ENCODE peak calls at places on chromosomes 13 and 19, in ten cellular contexts. H is pancreas; G is GM20000; Y is naive thymus-derived CD8-positive, alpha-beta T cell; Q is sigmoid colon; R is heart right ventricle; I is NCI-H2107; J is lower leg skin; L is M059J; X is aorta. V is an unnamed sample.

GRCh38 chr19:56253737-56254136 is 18.8 kb upstream of the EDDM13 start:
- DNase-seq in H (no peak), G (peak), Y (no peak), Q (no peak), R (no peak), I (peak), J (no peak), L (peak), X (no peak), V (no peak)

GRCh38 chr19:44677019-44677809 is 5.9 kb downstream of the CEACAM19 start:
- DNase-seq in H (no peak), G (no peak), Y (no peak), Q (no peak), R (no peak), I (no peak), J (no peak), L (peak), X (no peak), V (no peak)

GRCh38 chr13:20652946-20653345 is 50.6 kb upstream of the IL17D start:
- DNase-seq in H (no peak), G (no peak), Y (no peak), Q (no peak), R (no peak), I (no peak), J (no peak), L (no peak), X (no peak), V (no peak)

GRCh38 chr19:46616631-46617322 is 8.1 kb downstream of the PTGIR start:
- DNase-seq in H (peak), G (no peak), Y (no peak), Q (no peak), R (peak), I (no peak), J (no peak), L (peak), X (peak), V (no peak)

GRCh38 chr13:20997301-20998061 is 63.9 kb downstream of the LATS2 start:
- DNase-seq in H (no peak), G (no peak), Y (no peak), Q (no peak), R (no peak), I (no peak), J (no peak), L (peak), X (peak), V (no peak)

GRCh38 chr13:40190656-40191100 is 475.8 kb downstream of the FOXO1 start:
- DNase-seq in H (no peak), G (no peak), Y (peak), Q (peak), R (no peak), I (no peak), J (peak), L (peak), X (peak), V (no peak)

GRCh38 chr13:59680429-59681024 is 483.2 kb downstream of the DIAPH3 start:
- DNase-seq in H (no peak), G (peak), Y (no peak), Q (no peak), R (no peak), I (no peak), J (no peak), L (peak), X (no peak), V (no peak)

GRCh38 chr19:49749055-49749716 is 13.9 kb downstream of the TSKS start:
- DNase-seq in H (no peak), G (no peak), Y (no peak), Q (no peak), R (no peak), I (no peak), J (no peak), L (no peak), X (no peak), V (no peak)

GRCh38 chr13:24557121-24557520 is 44.5 kb upstream of the PARP4 start:
- DNase-seq in H (no peak), G (no peak), Y (no peak), Q (no peak), R (no peak), I (no peak), J (no peak), L (no peak), X (no peak), V (no peak)

GRCh38 chr13:112867301-112867711 is 101.7 kb upstream of the MCF2L start:
- DNase-seq in H (no peak), G (no peak), Y (no peak), Q (peak), R (no peak), I (no peak), J (no peak), L (no peak), X (no peak), V (peak)

GRCh38 chr19:31415322-31415721 is 66.1 kb upstream of the TSHZ3 start:
- DNase-seq in H (no peak), G (no peak), Y (no peak), Q (no peak), R (no peak), I (no peak), J (no peak), L (no peak), X (no peak), V (no peak)